ENCODE peak calls at places on chromosomes 12 and 14, in seven cellular contexts. A is left ventricle myocardium inferior, U is epithelial cell of proximal tubule, M is lung, S is body of pancreas, O is PC-3, R is psoas muscle. P is an unnamed sample.

GRCh38 chr12:24904871-24905270 is 44.0 kb downstream of the BCAT1 start:
- DNase-seq in A (no peak), U (no peak), M (no peak), S (no peak), O (no peak), R (no peak), P (no peak)

GRCh38 chr12:61452076-61452475 is 808.1 kb upstream of the USP15 start:
- DNase-seq in A (no peak), U (no peak), M (no peak), S (no peak), O (peak; percentile 89), R (no peak), P (no peak)

GRCh38 chr12:89525002-89525823 is 617 bp upstream of the GALNT4 start:
- DNase-seq in A (peak; percentile 35), U (no peak), M (peak; percentile 36), S (peak; percentile 47), O (peak; percentile 42), R (peak; percentile 48), P (peak; percentile 24)

GRCh38 chr14:32934891-32935633 is 3.6 kb upstream of the NPAS3 start:
- DNase-seq in A (no peak), U (no peak), M (no peak), S (no peak), O (no peak), R (no peak), P (no peak)

GRCh38 chr12:79194595-79194994 is 330.0 kb downstream of the SYT1 start:
- DNase-seq in A (no peak), U (no peak), M (no peak), S (no peak), O (peak; percentile 67), R (no peak), P (no peak)

GRCh38 chr14:102819790-102820330 is 42.6 kb downstream of the TRAF3 start:
- DNase-seq in A (no peak), U (no peak), M (no peak), S (no peak), O (no peak), R (no peak), P (no peak)

GRCh38 chr12:89648211-89648930 is 60.3 kb downstream of the ATP2B1 start:
- DNase-seq in A (no peak), U (peak; percentile 25), M (no peak), S (no peak), O (no peak), R (no peak), P (no peak)

GRCh38 chr14:30296956-30297405 is 262.0 kb upstream of the G2E3 start:
- DNase-seq in A (no peak), U (no peak), M (no peak), S (no peak), O (no peak), R (no peak), P (no peak)

GRCh38 chr12:6452245-6452731 is 446 bp downstream of the TAPBPL start:
- DNase-seq in A (no peak), U (no peak), M (no peak), S (peak; percentile 68), O (no peak), R (peak; percentile 43), P (no peak)

GRCh38 chr12:131074221-131075083 is 120.7 kb downstream of the ADGRD1 start:
- DNase-seq in A (peak; percentile 61), U (no peak), M (peak; percentile 47), S (no peak), O (no peak), R (peak; percentile 50), P (no peak)

GRCh38 chr12:94171595-94171930 is 23.2 kb downstream of the PLXNC1 start:
- DNase-seq in A (no peak), U (no peak), M (no peak), S (no peak), O (no peak), R (no peak), P (no peak)

GRCh38 chr14:54680636-54681035 is 113.7 kb downstream of the SAMD4A start:
- DNase-seq in A (no peak), U (no peak), M (no peak), S (no peak), O (no peak), R (no peak), P (no peak)

GRCh38 chr14:72685456-72685855 is 208.4 kb downstream of the DPF3 start:
- DNase-seq in A (no peak), U (no peak), M (no peak), S (no peak), O (no peak), R (no peak), P (no peak)

GRCh38 chr12:97336896-97337751 is 125.5 kb upstream of the RMST start:
- DNase-seq in A (no peak), U (no peak), M (no peak), S (no peak), O (no peak), R (no peak), P (no peak)

GRCh38 chr12:113103756-113104450 is 31.7 kb downstream of the RASAL1 start:
- DNase-seq in A (no peak), U (no peak), M (no peak), S (peak; percentile 50), O (peak; percentile 47), R (no peak), P (peak; percentile 52)
- TF ChIP-seq CTCF in A (no peak), U (no peak), M (no peak), S (no peak), O (no peak), R (no peak), P (no peak)

DNA sequence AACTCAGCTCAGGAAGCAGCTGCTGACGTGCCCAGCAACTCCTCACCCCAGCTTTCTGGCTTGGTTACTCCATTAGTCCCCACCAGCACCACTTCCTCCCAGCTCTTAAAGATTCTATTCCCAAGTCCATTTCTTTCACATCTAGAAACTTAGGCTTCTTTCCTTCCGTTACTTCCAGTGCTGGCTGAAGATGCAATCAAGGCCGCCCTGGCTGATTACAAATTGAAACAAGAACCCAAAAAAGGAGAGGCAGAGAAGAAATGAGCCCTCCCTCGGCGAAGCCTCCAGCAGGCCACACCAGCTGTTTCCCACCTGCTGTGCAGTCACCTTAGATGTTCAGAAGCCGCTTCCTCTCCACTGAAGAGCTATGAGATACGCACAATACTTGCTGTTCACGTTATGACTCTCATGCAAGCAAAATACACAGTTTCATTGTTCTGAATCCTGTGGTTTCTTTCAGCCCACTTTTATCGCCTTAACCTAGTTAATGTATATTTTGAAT is 6.3 kb downstream of the ISCU start:
- DNase-seq in A (no peak), U (no peak), M (no peak), S (no peak), O (no peak), R (no peak), P (no peak)
- H3K4me3 ChIP-seq in A (no peak overlapping the region), U (no peak overlapping the region), M (no peak overlapping the region), S (no peak overlapping the region), O (no peak overlapping the region), R (no peak overlapping the region), P (no peak overlapping the region)

GRCh38 chr12:57012600-57013465 is 3.5 kb downstream of the TAC3 start:
- DNase-seq in A (no peak), U (no peak), M (no peak), S (no peak), O (no peak), R (no peak), P (no peak)
- TF ChIP-seq CTCF in A (no peak), U (no peak), M (no peak), S (no peak), O (no peak), R (no peak), P (no peak)

DNA sequence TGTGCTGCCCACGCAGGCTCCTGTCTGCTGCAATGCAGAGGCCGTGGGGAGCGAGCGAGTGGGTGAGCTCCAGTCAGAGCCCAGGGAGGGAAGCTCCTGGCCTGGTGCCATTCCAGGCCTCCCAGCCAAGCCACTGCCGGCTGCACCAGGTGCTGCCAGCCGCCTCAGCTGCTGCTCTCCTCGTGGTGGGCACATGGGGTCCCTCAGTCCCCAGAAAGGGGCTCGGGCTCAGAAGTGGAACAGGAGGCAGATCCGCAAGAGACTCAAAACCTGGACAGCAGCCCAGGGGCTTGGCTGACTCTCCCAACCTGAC is 2.4 kb downstream of the ABCB9 start:
- DNase-seq in A (peak; percentile 53), U (no peak), M (no peak), S (peak; percentile 56), O (no peak), R (no peak), P (peak; percentile 74)
- H3K4me3 ChIP-seq in A (no peak overlapping the region), U (no peak overlapping the region), M (no peak overlapping the region), S (no peak overlapping the region), O (no peak overlapping the region), R (no peak overlapping the region), P (peak overlapping the region; percentile 88)

DNA sequence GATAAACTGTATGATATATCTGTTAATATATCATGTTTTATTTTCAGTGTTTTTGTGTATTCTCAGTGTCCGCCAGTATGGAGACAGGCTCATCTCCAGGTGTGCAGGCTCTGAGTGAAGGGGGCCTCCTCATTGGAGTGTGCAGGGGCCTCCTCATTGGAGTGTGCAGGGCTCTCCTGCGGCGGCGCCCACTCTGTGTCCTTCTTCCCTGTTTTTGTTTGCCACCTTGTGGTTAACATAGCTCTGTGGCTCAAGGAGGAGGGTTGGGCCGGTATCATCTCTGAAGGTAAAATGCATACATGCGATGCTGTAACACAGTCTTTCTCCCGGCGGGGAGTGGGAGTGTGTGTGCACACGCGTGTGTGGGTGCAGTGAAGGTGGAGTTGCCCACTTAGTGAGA is 429.5 kb downstream of the ZFP36L1 start:
- DNase-seq in A (no peak), U (no peak), M (no peak), S (no peak), O (no peak), R (no peak), P (no peak)
- TF ChIP-seq CTCF in A (no peak), U (peak; percentile 7), M (no peak), S (no peak), O (peak; percentile 53), R (no peak), P (no peak)

GRCh38 chr14:61322799-61323290 is 1.5 kb downstream of the PRKCH start:
- DNase-seq in A (no peak), U (no peak), M (peak; percentile 38), S (no peak), O (peak; percentile 89), R (no peak), P (no peak)
- H3K4me3 ChIP-seq in A (peak overlapping the region; percentile 77), U (peak overlapping the region; percentile 21), M (peak overlapping the region; percentile 99), S (peak overlapping the region; percentile 67), O (peak overlapping the region; percentile 72), R (peak overlapping the region; percentile 83), P (peak overlapping the region; percentile 28)